ENCODE peak calls at places on chromosomes 3 and 15, in seven cellular contexts. G, H, Y, E, X, R and T are unnamed samples.

GRCh38 chr3:98784666-98785600 is 21.8 kb downstream of the ST3GAL6 start:
- DNase-seq in G (no peak), H (no peak), Y (no peak), E (no peak), X (no peak), R (no peak), T (peak; percentile 32)

GRCh38 chr3:120471643-120472042 is 20.9 kb upstream of the FSTL1 start:
- DNase-seq in G (no peak), H (no peak), Y (no peak), E (no peak), X (no peak), R (no peak), T (no peak)

GRCh38 chr3:185420762-185421161 is 57.8 kb downstream of the MAP3K13 start:
- DNase-seq in G (no peak), H (no peak), Y (no peak), E (no peak), X (no peak), R (no peak), T (peak; percentile 11)

GRCh38 chr3:50873376-50874157 is 198.8 kb downstream of the DOCK3 start:
- DNase-seq in G (no peak), H (no peak), Y (no peak), E (no peak), X (no peak), R (no peak), T (no peak)

GRCh38 chr3:14418670-14419250 is 16.4 kb downstream of the SLC6A6 start:
- DNase-seq in G (no peak), H (no peak), Y (no peak), E (peak; percentile 70), X (no peak), R (no peak), T (no peak)

GRCh38 chr3:126179825-126180476 is 435 bp downstream of the ALDH1L1 start:
- DNase-seq in G (no peak), H (no peak), Y (no peak), E (peak; percentile 75), X (no peak), R (no peak), T (no peak)

GRCh38 chr15:41465822-41466421 is 27.8 kb upstream of the ITPKA start:
- DNase-seq in G (peak; percentile 58), H (no peak), Y (no peak), E (no peak), X (peak; percentile 26), R (no peak), T (peak; percentile 64)

GRCh38 chr3:70985572-70985971 is 598.0 kb downstream of the FOXP1 start:
- DNase-seq in G (no peak), H (no peak), Y (no peak), E (no peak), X (no peak), R (no peak), T (no peak)

GRCh38 chr15:85318048-85318731 is 62.2 kb upstream of the AKAP13 start:
- DNase-seq in G (peak; percentile 61), H (no peak), Y (no peak), E (no peak), X (peak; percentile 22), R (no peak), T (peak; percentile 57)

GRCh38 chr3:94137377-94137776 is 74.5 kb downstream of the NSUN3 start:
- DNase-seq in G (no peak), H (no peak), Y (no peak), E (no peak), X (no peak), R (no peak), T (peak; percentile 8)

GRCh38 chr15:52005748-52006701 is 13.0 kb upstream of the MAPK6 start:
- DNase-seq in G (peak; percentile 60), H (no peak), Y (no peak), E (no peak), X (no peak), R (peak; percentile 17), T (no peak)